ENCODE peak calls at places on chromosome 12, in ten cellular contexts. G is ovary, B is GM12878, Q is A549, X is HepG2, P is tibial nerve, O is SK-N-SH, A is suprapubic skin, C is stomach, J is K562. E is an unnamed sample.

GRCh38 chr12:77888611-77889010 is 57.9 kb downstream of the NAV3 start:
- DNase-seq in C (no peak), J (no peak), P (no peak), B (no peak), Q (peak), G (no peak), A (no peak), O (no peak), X (peak), E (no peak)

GRCh38 chr12:80356092-80356491 is 87.9 kb upstream of the PTPRQ start:
- DNase-seq in C (no peak), J (no peak), A (no peak), P (no peak), Q (no peak), G (no peak), X (no peak), O (no peak), B (no peak), E (no peak)

GRCh38 chr12:118816296-118816695 is 165.0 kb upstream of the SRRM4 start:
- DNase-seq in X (no peak), G (no peak), O (no peak), J (no peak), P (no peak), C (no peak), Q (no peak), A (no peak), B (no peak), E (no peak)

GRCh38 chr12:64884728-64885127 is 60.3 kb downstream of the TBC1D30 start:
- DNase-seq in Q (no peak), X (no peak), A (no peak), G (no peak), P (no peak), C (no peak), B (no peak), O (no peak), J (no peak), E (no peak)

GRCh38 chr12:80988986-80989385 is 51.3 kb upstream of the LIN7A start:
- DNase-seq in Q (no peak), J (no peak), O (no peak), G (no peak), X (no peak), B (no peak), P (no peak), C (peak), A (no peak), E (peak)

GRCh38 chr12:38771871-38772270 is 133.5 kb downstream of the CPNE8 start:
- DNase-seq in X (no peak), C (no peak), B (peak), P (no peak), A (no peak), G (no peak), Q (no peak), O (no peak), J (no peak), E (no peak)

GRCh38 chr12:39846971-39847661 is 227.5 kb upstream of the ABCD2 start:
- DNase-seq in Q (no peak), G (no peak), X (peak), A (no peak), J (no peak), O (no peak), B (no peak), C (no peak), P (no peak), E (no peak)

GRCh38 chr12:132493482-132494178 is 3.7 kb downstream of the FBRSL1 start:
- DNase-seq in A (no peak), O (no peak), B (no peak), Q (no peak), G (no peak), J (peak), X (peak), C (no peak), P (no peak), E (no peak)

GRCh38 chr12:43308776-43309175 is 243.2 kb downstream of the ADAMTS20 start:
- DNase-seq in G (no peak), P (no peak), J (no peak), O (no peak), C (no peak), A (no peak), Q (no peak), X (no peak), B (no peak), E (no peak)

GRCh38 chr12:12350868-12351463 is 924 bp upstream of the MANSC1 start:
- DNase-seq in J (no peak), A (no peak), Q (peak), B (no peak), C (no peak), P (no peak), O (no peak), G (no peak), X (peak), E (peak)

GRCh38 chr12:89840162-89840922 is 131.7 kb upstream of the ATP2B1 start:
- DNase-seq in P (no peak), J (no peak), C (no peak), X (no peak), G (no peak), O (no peak), Q (no peak), B (no peak), A (no peak), E (no peak)

GRCh38 chr12:109185441-109185840 is 69.1 kb downstream of the ACACB start:
- DNase-seq in G (no peak), C (no peak), A (no peak), P (no peak), X (no peak), J (no peak), B (no peak), O (no peak), Q (no peak), E (no peak)

GRCh38 chr12:94200069-94200468 is 51.7 kb downstream of the PLXNC1 start:
- DNase-seq in P (no peak), A (no peak), J (no peak), G (no peak), Q (no peak), C (no peak), O (no peak), X (peak), B (no peak), E (no peak)

GRCh38 chr12:117874842-117875434 is 93.9 kb downstream of the KSR2 start:
- DNase-seq in B (no peak), C (peak), G (peak), Q (peak), P (peak), A (peak), X (peak), J (peak), O (peak), E (peak)

GRCh38 chr12:77724367-77724957 is 106.2 kb upstream of the NAV3 start:
- DNase-seq in A (no peak), O (no peak), J (no peak), Q (peak), P (no peak), B (no peak), X (peak), C (no peak), G (no peak), E (no peak)

GRCh38 chr12:49923035-49923644 is 19.4 kb upstream of the FAIM2 start:
- DNase-seq in G (no peak), A (no peak), J (no peak), C (no peak), O (no peak), X (no peak), B (no peak), P (no peak), Q (no peak), E (no peak)

GRCh38 chr12:106195638-106196037 is 52.2 kb downstream of the CKAP4 start:
- DNase-seq in X (peak), O (no peak), B (no peak), C (peak), G (peak), Q (no peak), P (peak), J (no peak), A (peak), E (peak)

GRCh38 chr12:121804417-121805111 is 755 bp downstream of the SETD1B start:
- DNase-seq in B (no peak), P (peak), O (peak), C (no peak), J (no peak), G (no peak), X (peak), Q (peak), A (no peak), E (no peak)

GRCh38 chr12:59173696-59174095 is 253.4 kb upstream of the LRIG3 start:
- DNase-seq in P (no peak), O (no peak), B (no peak), A (no peak), G (no peak), Q (no peak), X (no peak), J (no peak), C (no peak), E (no peak)

GRCh38 chr12:131434208-131435125 is 276.4 kb upstream of the SFSWAP start:
- DNase-seq in B (no peak), O (no peak), P (no peak), C (peak), J (peak), Q (no peak), G (no peak), X (no peak), A (no peak), E (no peak)

GRCh38 chr12:6424848-6425247 is 19.9 kb upstream of the CD27 start:
- DNase-seq in A (no peak), C (peak), O (no peak), J (peak), G (no peak), Q (no peak), X (no peak), B (no peak), P (no peak), E (no peak)

GRCh38 chr12:6792522-6793201 is 3.3 kb downstream of the CD4 start:
- DNase-seq in J (no peak), G (no peak), P (no peak), C (no peak), A (no peak), O (no peak), X (peak), Q (no peak), B (no peak), E (no peak)

GRCh38 chr12:32301216-32301615 is 98.1 kb upstream of the FGD4 start:
- DNase-seq in O (no peak), J (no peak), G (no peak), A (no peak), P (no peak), X (no peak), Q (no peak), B (no peak), C (no peak), E (no peak)

GRCh38 chr12:32302218-32302826 is 97.0 kb upstream of the FGD4 start:
- DNase-seq in A (no peak), O (peak), Q (no peak), X (peak), P (no peak), J (peak), B (peak), G (no peak), C (no peak), E (peak)

GRCh38 chr12:32296541-32296940 is 102.8 kb upstream of the FGD4 start:
- DNase-seq in Q (peak), G (no peak), X (no peak), O (no peak), A (no peak), J (no peak), C (no peak), B (no peak), P (no peak), E (no peak)

GRCh38 chr12:32303171-32303570 is 96.2 kb upstream of the FGD4 start:
- DNase-seq in A (no peak), J (no peak), X (no peak), B (no peak), P (no peak), G (no peak), O (no peak), Q (no peak), C (no peak), E (no peak)

DNA sequence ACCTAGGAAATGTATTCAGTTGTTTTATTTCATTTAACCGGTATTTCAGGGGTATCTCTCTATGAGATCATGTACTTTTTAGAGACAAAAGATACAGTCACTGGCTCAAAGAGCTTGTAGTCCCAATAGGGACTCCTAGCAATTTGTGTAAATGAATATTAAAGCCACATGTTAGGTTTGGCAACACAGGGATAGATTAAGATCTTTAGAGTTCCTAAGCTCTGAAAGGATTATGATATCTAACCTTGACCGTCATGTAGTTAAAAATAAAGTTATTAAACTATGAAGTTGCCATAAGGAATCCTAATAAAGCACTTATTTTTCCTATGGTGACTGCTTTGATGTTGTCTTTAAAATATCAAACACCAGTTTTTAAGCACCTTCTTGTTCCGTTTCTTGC is 100.4 kb upstream of the FGD4 start:
- DNase-seq in J (no peak), O (peak), B (no peak), Q (no peak), X (no peak), P (no peak), C (no peak), G (no peak), A (no peak), E (no peak)
- TF ChIP-seq EP300 in J (no peak), O (peak), B (no peak), Q (no peak), X (no peak), P (no peak), C (no peak), G (no peak), A (no peak), E (no peak)

GRCh38 chr12:54051916-54052744 is 1.5 kb upstream of the HOXC4 start:
- DNase-seq in B (no peak), G (no peak), A (no peak), P (no peak), Q (no peak), C (no peak), X (no peak), O (peak), J (no peak), E (no peak)
- H3K27ac ChIP-seq in B (peak), G (peak), A (peak), P (peak), Q (no peak), C (peak), X (no peak), O (peak), J (no peak), E (no peak)

GRCh38 chr12:25395227-25395626 is 144.5 kb upstream of the KRAS start:
- DNase-seq in G (no peak), J (no peak), A (no peak), Q (no peak), B (no peak), C (no peak), X (no peak), P (no peak), O (no peak), E (no peak)
- TF ChIP-seq EP300 in G (no peak), J (no peak), A (no peak), Q (no peak), B (no peak), C (no peak), X (no peak), P (no peak), O (no peak), E (no peak)

GRCh38 chr12:120222288-120222832 is 21.4 kb upstream of the RPLP0 start:
- DNase-seq in B (no peak), Q (no peak), A (peak), J (no peak), O (peak), C (no peak), X (no peak), G (no peak), P (no peak), E (no peak)
- H3K27ac ChIP-seq in B (no peak), Q (no peak), A (no peak), J (no peak), O (no peak), C (no peak), X (no peak), G (no peak), P (peak), E (no peak)

E was measured in transverse colon.